ENCODE peak calls at places on chromosomes 5 and 9, in six cellular contexts. V is IMR-90, H is fibroblast of mammary gland, W is AG09309, X is PC-3, R is A549. Y is an unnamed sample.
A peak's percentile ranks its signal among the peaks of the same experiment; 100 is the strongest.

GRCh38 chr9:131236761-131237160 is 39.5 kb downstream of the FAM78A start:
- DNase-seq in V (no peak), X (no peak), H (no peak), W (no peak), R (no peak), Y (no peak)

GRCh38 chr9:104905931-104906330 is 22.0 kb downstream of the ABCA1 start:
- DNase-seq in W (no peak), V (no peak), X (no peak), H (no peak), R (no peak), Y (no peak)

GRCh38 chr9:132883349-132884294 is 4.9 kb downstream of the SPACA9 start:
- DNase-seq in X (no peak), R (no peak), H (no peak), V (no peak), W (no peak), Y (no peak)

GRCh38 chr5:97047076-97047475 is 95.3 kb downstream of the LIX1 start:
- DNase-seq in R (no peak), W (no peak), H (no peak), V (no peak), X (no peak), Y (no peak)

GRCh38 chr9:97737429-97737828 is 40.3 kb upstream of the XPA start:
- DNase-seq in V (no peak), X (peak; percentile 24), R (peak; percentile 25), W (no peak), H (peak; percentile 26), Y (no peak)

GRCh38 chr5:91419571-91420537 is 36.7 kb upstream of the ARRDC3 start:
- DNase-seq in X (peak; percentile 88), H (peak; percentile 67), W (no peak), R (peak; percentile 26), V (peak; percentile 55), Y (peak; percentile 67)

GRCh38 chr5:43215073-43215631 is 23.1 kb downstream of the NIM1K start:
- DNase-seq in W (no peak), H (peak; percentile 89), X (no peak), R (no peak), V (no peak), Y (peak; percentile 87)

GRCh38 chr9:124286292-124286931 is 28.7 kb downstream of the NEK6 start:
- DNase-seq in R (peak; percentile 76), H (peak; percentile 88), W (peak; percentile 66), V (peak; percentile 98), X (no peak), Y (no peak)

GRCh38 chr5:4100739-4101138 is 505.1 kb downstream of the IRX1 start:
- DNase-seq in R (no peak), V (no peak), H (no peak), W (no peak), X (no peak), Y (no peak)

GRCh38 chr5:56145511-56145910 is 87.6 kb downstream of the ANKRD55 start:
- DNase-seq in X (no peak), V (no peak), W (no peak), H (no peak), R (no peak), Y (no peak)

GRCh38 chr9:105216440-105217178 is 27.8 kb upstream of the SLC44A1 start:
- DNase-seq in V (no peak), R (no peak), H (peak; percentile 35), X (no peak), W (no peak), Y (no peak)

GRCh38 chr9:134602547-134603362 is 38.8 kb upstream of the COL5A1 start:
- DNase-seq in H (peak; percentile 94), X (peak; percentile 86), V (peak; percentile 99), W (peak; percentile 98), R (peak; percentile 88), Y (no peak)

GRCh38 chr9:94156549-94157407 is 72.5 kb downstream of the PTPDC1 start:
- DNase-seq in H (peak; percentile 81), V (peak; percentile 50), X (peak; percentile 38), R (peak; percentile 44), W (no peak), Y (peak; percentile 75)

DNA sequence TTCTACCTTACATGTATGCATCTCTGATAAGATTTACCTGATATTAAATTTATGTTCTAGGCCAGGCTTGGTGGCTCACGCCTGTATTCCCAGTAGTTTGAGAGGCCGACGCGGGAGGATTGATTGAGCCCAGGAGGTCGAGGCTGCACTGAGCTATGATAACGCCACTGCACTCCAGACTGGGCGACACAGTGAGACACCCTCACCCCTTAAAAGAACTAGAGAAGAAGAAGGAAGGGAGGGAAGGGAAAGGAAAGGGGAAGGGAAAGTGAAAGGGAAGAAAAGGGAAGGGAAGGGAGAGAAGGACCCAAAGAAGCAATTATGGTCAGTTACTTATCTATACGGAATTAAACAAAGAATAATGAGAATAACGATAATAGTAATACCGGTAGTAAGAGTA is 1.2 kb upstream of the RFK start:
- DNase-seq in H (no peak), V (no peak), R (no peak), X (no peak), W (no peak), Y (no peak)
- H3K4me3 ChIP-seq in H (peak overlapping the region; percentile 72), V (no peak overlapping the region), R (peak overlapping the region; percentile 87), X (no peak overlapping the region), W (no peak overlapping the region), Y (no peak overlapping the region)

DNA sequence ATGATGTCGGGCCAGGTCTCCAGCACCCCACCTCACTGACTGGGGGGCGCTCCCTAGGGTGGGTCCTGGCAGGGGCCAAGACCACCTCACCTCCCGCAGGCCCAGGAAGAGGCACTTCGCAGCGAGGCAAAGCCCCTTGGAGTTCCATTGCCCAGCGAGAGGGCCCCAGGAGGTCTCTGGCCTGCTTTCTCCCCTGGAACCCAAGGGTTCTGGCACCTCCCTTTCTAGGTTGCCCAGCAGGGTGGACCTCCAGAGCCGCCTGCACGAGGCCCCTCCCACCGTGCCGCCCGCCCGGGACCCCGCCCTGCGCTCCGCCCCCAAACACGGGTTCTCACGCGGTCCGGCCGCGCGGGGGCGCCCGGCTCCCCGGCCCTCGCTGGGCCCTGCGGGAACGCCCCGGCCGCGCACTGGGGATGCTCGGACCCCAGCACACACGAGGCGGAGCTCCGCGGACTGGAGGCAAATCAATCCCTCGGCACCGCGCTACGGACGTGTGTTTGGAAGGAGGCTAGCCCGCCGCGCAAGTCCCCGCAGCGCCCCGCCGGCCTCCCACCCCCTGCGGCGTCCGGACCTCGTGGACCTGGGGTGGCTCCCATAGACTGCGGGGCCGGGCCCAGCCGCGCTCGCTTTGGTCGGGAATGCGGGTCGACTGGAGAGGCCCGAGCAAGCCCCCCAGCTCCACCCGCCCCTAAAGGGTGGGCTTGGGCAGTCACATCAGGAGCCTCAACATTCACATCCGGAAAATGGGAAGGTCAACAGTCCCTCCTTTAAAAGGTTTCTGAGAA is 99.5 kb upstream of the LMX1B start:
- DNase-seq in W (no peak), R (peak; percentile 87), X (peak; percentile 30), V (peak; percentile 15), H (peak; percentile 25), Y (peak; percentile 46)
- TF ChIP-seq CTCF in W (peak; percentile 24), R (peak; percentile 77), X (peak; percentile 44), V (peak; percentile 57), H (no peak), Y (no peak)

GRCh38 chr5:134586866-134587524 is 45.6 kb downstream of the SAR1B start:
- DNase-seq in H (peak; percentile 71), V (peak; percentile 71), R (peak; percentile 89), W (peak; percentile 21), X (peak; percentile 78), Y (peak; percentile 87)
- H3K4me3 ChIP-seq in H (no peak overlapping the region), V (no peak overlapping the region), R (no peak overlapping the region), W (no peak overlapping the region), X (no peak overlapping the region), Y (no peak overlapping the region)

GRCh38 chr9:81685763-81686613 is 3.4 kb downstream of the TLE1 start:
- DNase-seq in X (peak; percentile 80), V (peak; percentile 55), H (peak; percentile 42), W (no peak), R (no peak), Y (peak; percentile 14)

GRCh38 chr9:81689343-81690175 is at the start of gene TLE1:
- DNase-seq in W (peak; percentile 96), V (peak; percentile 100), H (peak; percentile 98), X (peak; percentile 97), R (peak; percentile 99), Y (peak; percentile 100)

GRCh38 chr9:81687521-81688261 is 1.7 kb downstream of the TLE1 start:
- DNase-seq in W (no peak), V (no peak), H (no peak), X (peak; percentile 23), R (peak; percentile 24), Y (peak; percentile 40)

GRCh38 chr9:81683704-81684103 is 5.6 kb downstream of the TLE1 start:
- DNase-seq in X (no peak), W (no peak), H (no peak), R (no peak), V (no peak), Y (no peak)

DNA sequence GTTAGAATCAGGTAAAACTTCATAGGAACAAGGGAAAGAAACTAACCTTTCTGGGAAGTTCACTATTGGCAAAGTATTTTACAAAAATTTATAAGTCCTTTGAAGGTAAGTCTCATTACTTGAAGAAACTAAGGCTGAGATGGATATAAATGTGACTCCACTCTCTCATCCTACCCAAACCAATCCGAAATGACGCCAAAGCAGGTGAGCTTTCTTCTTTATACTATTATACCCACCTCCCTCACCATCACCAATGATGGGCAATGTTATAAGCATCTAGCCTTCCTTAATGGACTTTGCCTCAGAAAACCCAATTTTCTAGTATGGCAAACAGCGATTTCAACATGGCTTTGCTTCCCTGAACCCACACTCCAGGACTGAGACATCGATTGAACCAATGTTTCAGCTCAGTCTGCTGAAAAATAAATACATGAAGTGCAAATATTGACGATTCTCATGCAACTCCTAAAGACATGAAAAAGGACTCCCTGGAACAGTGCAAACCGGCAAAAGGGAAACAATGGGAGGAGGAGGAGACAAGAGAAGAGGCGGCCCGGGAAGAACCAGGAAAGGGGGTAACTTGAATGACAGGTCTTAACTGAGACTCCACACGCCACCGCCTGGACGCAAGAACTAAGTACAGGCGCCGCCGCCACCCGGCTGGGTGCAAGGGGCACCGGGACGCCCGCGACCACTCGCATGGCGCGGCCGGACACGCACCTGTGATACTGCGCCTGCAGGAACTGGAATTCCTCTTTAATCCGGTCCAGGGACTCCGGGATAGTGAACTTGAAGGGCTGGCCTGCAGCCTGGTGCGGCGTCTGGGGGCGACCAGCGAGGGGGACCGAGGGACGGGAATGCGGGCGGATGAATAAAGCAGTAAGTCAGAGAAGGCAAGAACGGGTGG is 2.5 kb downstream of the TLE1 start:
- DNase-seq in W (no peak), X (peak; percentile 79), R (peak; percentile 87), H (peak; percentile 76), V (peak; percentile 87), Y (peak; percentile 88)
- TF ChIP-seq CTCF in W (peak; percentile 58), X (peak; percentile 60), R (peak; percentile 68), H (peak; percentile 43), V (peak; percentile 64), Y (peak; percentile 52)